ENCODE peak calls at places on chromosomes 13 and 19, in ten cellular contexts. One of them, this sample, is unnamed.

GRCh38 chr13:83880275-83881027 is 1.8 kb downstream of the SLITRK1 start:
- DNase-seq in Panc1: no peak
- DNase-seq in transverse colon: no peak
- DNase-seq in uterus: no peak
- DNase-seq in IMR-90: no peak
- DNase-seq in sigmoid colon: no peak
- DNase-seq in fibroblast of lung: no peak
- DNase-seq in left ventricle myocardium inferior: no peak
- DNase-seq in body of pancreas: peak; percentile 24
- DNase-seq in heart right ventricle: no peak
- DNase-seq in this sample: no peak

GRCh38 chr13:25652764-25653163 is 281.0 kb downstream of the ATP8A2 start:
- DNase-seq in Panc1: no peak
- DNase-seq in transverse colon: no peak
- DNase-seq in uterus: no peak
- DNase-seq in IMR-90: no peak
- DNase-seq in sigmoid colon: no peak
- DNase-seq in fibroblast of lung: no peak
- DNase-seq in left ventricle myocardium inferior: no peak
- DNase-seq in body of pancreas: no peak
- DNase-seq in heart right ventricle: no peak
- DNase-seq in this sample: no peak

GRCh38 chr13:107348931-107349330 is 781.0 kb upstream of the ARGLU1 start:
- DNase-seq in Panc1: no peak
- DNase-seq in transverse colon: no peak
- DNase-seq in uterus: no peak
- DNase-seq in IMR-90: peak; percentile 70
- DNase-seq in sigmoid colon: no peak
- DNase-seq in fibroblast of lung: peak; percentile 23
- DNase-seq in left ventricle myocardium inferior: no peak
- DNase-seq in body of pancreas: no peak
- DNase-seq in heart right ventricle: no peak
- DNase-seq in this sample: no peak

GRCh38 chr19:4057913-4058695 is 8.6 kb downstream of the ZBTB7A start:
- DNase-seq in Panc1: no peak
- DNase-seq in transverse colon: peak; percentile 87
- DNase-seq in uterus: peak; percentile 92
- DNase-seq in IMR-90: peak; percentile 85
- DNase-seq in sigmoid colon: peak; percentile 97
- DNase-seq in fibroblast of lung: peak; percentile 85
- DNase-seq in left ventricle myocardium inferior: peak; percentile 84
- DNase-seq in body of pancreas: peak; percentile 65
- DNase-seq in heart right ventricle: peak; percentile 87
- DNase-seq in this sample: peak; percentile 94

GRCh38 chr13:101649490-101650126 is 197.1 kb downstream of the ITGBL1 start:
- DNase-seq in Panc1: no peak
- DNase-seq in transverse colon: no peak
- DNase-seq in uterus: no peak
- DNase-seq in IMR-90: peak; percentile 74
- DNase-seq in sigmoid colon: no peak
- DNase-seq in fibroblast of lung: peak; percentile 81
- DNase-seq in left ventricle myocardium inferior: no peak
- DNase-seq in body of pancreas: no peak
- DNase-seq in heart right ventricle: no peak
- DNase-seq in this sample: no peak

GRCh38 chr13:111367340-111367739 is 46.9 kb downstream of the TEX29 start:
- DNase-seq in Panc1: no peak
- DNase-seq in transverse colon: no peak
- DNase-seq in uterus: no peak
- DNase-seq in IMR-90: no peak
- DNase-seq in sigmoid colon: no peak
- DNase-seq in fibroblast of lung: no peak
- DNase-seq in left ventricle myocardium inferior: no peak
- DNase-seq in body of pancreas: no peak
- DNase-seq in heart right ventricle: no peak
- DNase-seq in this sample: no peak

GRCh38 chr19:6765738-6766356 is 1.4 kb downstream of the SH2D3A start:
- DNase-seq in Panc1: no peak
- DNase-seq in transverse colon: peak; percentile 95
- DNase-seq in uterus: no peak
- DNase-seq in IMR-90: no peak
- DNase-seq in sigmoid colon: no peak
- DNase-seq in fibroblast of lung: no peak
- DNase-seq in left ventricle myocardium inferior: no peak
- DNase-seq in body of pancreas: peak; percentile 99
- DNase-seq in heart right ventricle: no peak
- DNase-seq in this sample: no peak

GRCh38 chr13:48302920-48303330 is 626 bp upstream of the RB1 start:
- DNase-seq in Panc1: no peak
- DNase-seq in transverse colon: no peak
- DNase-seq in uterus: no peak
- DNase-seq in IMR-90: peak; percentile 37
- DNase-seq in sigmoid colon: no peak
- DNase-seq in fibroblast of lung: no peak
- DNase-seq in left ventricle myocardium inferior: no peak
- DNase-seq in body of pancreas: peak; percentile 7
- DNase-seq in heart right ventricle: no peak
- DNase-seq in this sample: no peak

GRCh38 chr19:57708641-57709354 is at the start of gene ZNF154:
- DNase-seq in Panc1: no peak
- DNase-seq in transverse colon: peak; percentile 48
- DNase-seq in uterus: no peak
- DNase-seq in IMR-90: peak; percentile 67
- DNase-seq in sigmoid colon: peak; percentile 76
- DNase-seq in fibroblast of lung: peak; percentile 79
- DNase-seq in left ventricle myocardium inferior: peak; percentile 21
- DNase-seq in body of pancreas: peak; percentile 39
- DNase-seq in heart right ventricle: peak; percentile 63
- DNase-seq in this sample: peak; percentile 70

GRCh38 chr19:54351474-54351873 is 12.5 kb upstream of the LILRA4 start:
- DNase-seq in Panc1: no peak
- DNase-seq in transverse colon: no peak
- DNase-seq in uterus: no peak
- DNase-seq in IMR-90: no peak
- DNase-seq in sigmoid colon: no peak
- DNase-seq in fibroblast of lung: no peak
- DNase-seq in left ventricle myocardium inferior: no peak
- DNase-seq in body of pancreas: no peak
- DNase-seq in heart right ventricle: no peak
- DNase-seq in this sample: no peak

GRCh38 chr19:3398114-3398899 is 31.9 kb downstream of the NFIC start:
- DNase-seq in Panc1: no peak
- DNase-seq in transverse colon: peak; percentile 67
- DNase-seq in uterus: peak; percentile 82
- DNase-seq in IMR-90: peak; percentile 41
- DNase-seq in sigmoid colon: peak; percentile 97
- DNase-seq in fibroblast of lung: peak; percentile 40
- DNase-seq in left ventricle myocardium inferior: peak; percentile 84
- DNase-seq in body of pancreas: peak; percentile 90
- DNase-seq in heart right ventricle: peak; percentile 82
- DNase-seq in this sample: peak; percentile 72

GRCh38 chr13:32969516-32969941 is 46.7 kb upstream of the KL start:
- DNase-seq in Panc1: no peak
- DNase-seq in transverse colon: no peak
- DNase-seq in uterus: no peak
- DNase-seq in IMR-90: peak; percentile 55
- DNase-seq in sigmoid colon: no peak
- DNase-seq in fibroblast of lung: peak; percentile 45
- DNase-seq in left ventricle myocardium inferior: no peak
- DNase-seq in body of pancreas: no peak
- DNase-seq in heart right ventricle: peak; percentile 29
- DNase-seq in this sample: peak; percentile 18

DNA sequence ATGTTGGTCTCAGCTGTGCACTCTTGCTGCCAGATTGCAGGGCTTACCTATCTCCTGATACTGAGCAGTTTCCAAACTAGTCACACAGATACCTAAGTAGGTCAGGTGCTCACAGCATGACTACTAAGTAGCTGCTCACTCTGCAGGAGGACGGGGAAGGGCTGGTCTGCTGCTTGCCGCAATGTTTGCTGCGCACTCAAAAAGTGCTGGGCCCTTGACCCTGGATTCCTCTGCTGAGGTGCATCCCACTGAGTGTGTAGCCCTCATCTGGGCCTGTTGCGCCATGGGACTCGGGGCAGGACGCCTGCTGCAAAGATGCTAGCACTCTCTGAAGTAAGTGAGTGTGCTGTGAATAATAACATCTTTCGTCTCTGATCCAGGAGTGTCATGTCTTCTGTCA is 59.2 kb upstream of the MEDAG start:
- DNase-seq in Panc1: no peak
- DNase-seq in transverse colon: no peak
- DNase-seq in uterus: no peak
- DNase-seq in IMR-90: no peak
- DNase-seq in sigmoid colon: no peak
- DNase-seq in fibroblast of lung: no peak
- DNase-seq in left ventricle myocardium inferior: no peak
- DNase-seq in body of pancreas: no peak
- DNase-seq in heart right ventricle: no peak
- DNase-seq in this sample: no peak
- H3K4me1 ChIP-seq in Panc1: peaks cover 18% of the 10 kb centered on the region
- H3K4me1 ChIP-seq in transverse colon: no peaks in the 10 kb centered on the region
- H3K4me1 ChIP-seq in uterus: no peaks in the 10 kb centered on the region
- H3K4me1 ChIP-seq in IMR-90: peaks cover 20% of the 10 kb centered on the region
- H3K4me1 ChIP-seq in sigmoid colon: no peaks in the 10 kb centered on the region
- H3K4me1 ChIP-seq in fibroblast of lung: peaks cover 6% of the 10 kb centered on the region
- H3K4me1 ChIP-seq in left ventricle myocardium inferior: no peaks in the 10 kb centered on the region
- H3K4me1 ChIP-seq in body of pancreas: no peaks in the 10 kb centered on the region
- H3K4me1 ChIP-seq in heart right ventricle: no peaks in the 10 kb centered on the region
- H3K4me1 ChIP-seq in this sample: peaks cover 2% of the 10 kb centered on the region

DNA sequence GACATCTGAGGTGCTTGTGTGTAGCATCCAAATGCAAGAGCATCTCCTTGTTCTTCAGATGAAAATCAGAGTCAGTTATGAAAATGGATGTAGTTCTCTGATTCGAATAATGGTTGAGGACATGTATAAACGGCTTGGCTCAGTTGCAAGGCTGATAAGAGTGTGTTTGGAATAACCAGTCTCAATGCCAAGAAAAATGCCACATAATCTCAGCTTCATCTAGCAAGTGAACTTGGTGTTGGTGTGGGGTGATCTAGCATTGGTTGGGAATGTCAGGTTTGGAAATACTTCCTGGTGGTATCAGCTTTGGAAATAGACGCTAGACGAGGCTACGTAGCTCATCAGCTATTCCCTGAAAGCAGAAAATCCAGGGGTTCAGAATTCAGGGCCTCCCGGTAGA is 362.0 kb downstream of the FGF9 start:
- DNase-seq in Panc1: no peak
- DNase-seq in transverse colon: no peak
- DNase-seq in uterus: no peak
- DNase-seq in IMR-90: no peak
- DNase-seq in sigmoid colon: no peak
- DNase-seq in fibroblast of lung: no peak
- DNase-seq in left ventricle myocardium inferior: no peak
- DNase-seq in body of pancreas: peak; percentile 30
- DNase-seq in heart right ventricle: no peak
- DNase-seq in this sample: no peak
- H3K4me1 ChIP-seq in Panc1: no peaks in the 10 kb centered on the region
- H3K4me1 ChIP-seq in transverse colon: no peaks in the 10 kb centered on the region
- H3K4me1 ChIP-seq in uterus: no peaks in the 10 kb centered on the region
- H3K4me1 ChIP-seq in IMR-90: no peaks in the 10 kb centered on the region
- H3K4me1 ChIP-seq in sigmoid colon: peaks cover 10% of the 10 kb centered on the region
- H3K4me1 ChIP-seq in fibroblast of lung: no peaks in the 10 kb centered on the region
- H3K4me1 ChIP-seq in left ventricle myocardium inferior: no peaks in the 10 kb centered on the region
- H3K4me1 ChIP-seq in body of pancreas: peaks cover 19% of the 10 kb centered on the region
- H3K4me1 ChIP-seq in heart right ventricle: no peaks in the 10 kb centered on the region
- H3K4me1 ChIP-seq in this sample: no peaks in the 10 kb centered on the region

DNA sequence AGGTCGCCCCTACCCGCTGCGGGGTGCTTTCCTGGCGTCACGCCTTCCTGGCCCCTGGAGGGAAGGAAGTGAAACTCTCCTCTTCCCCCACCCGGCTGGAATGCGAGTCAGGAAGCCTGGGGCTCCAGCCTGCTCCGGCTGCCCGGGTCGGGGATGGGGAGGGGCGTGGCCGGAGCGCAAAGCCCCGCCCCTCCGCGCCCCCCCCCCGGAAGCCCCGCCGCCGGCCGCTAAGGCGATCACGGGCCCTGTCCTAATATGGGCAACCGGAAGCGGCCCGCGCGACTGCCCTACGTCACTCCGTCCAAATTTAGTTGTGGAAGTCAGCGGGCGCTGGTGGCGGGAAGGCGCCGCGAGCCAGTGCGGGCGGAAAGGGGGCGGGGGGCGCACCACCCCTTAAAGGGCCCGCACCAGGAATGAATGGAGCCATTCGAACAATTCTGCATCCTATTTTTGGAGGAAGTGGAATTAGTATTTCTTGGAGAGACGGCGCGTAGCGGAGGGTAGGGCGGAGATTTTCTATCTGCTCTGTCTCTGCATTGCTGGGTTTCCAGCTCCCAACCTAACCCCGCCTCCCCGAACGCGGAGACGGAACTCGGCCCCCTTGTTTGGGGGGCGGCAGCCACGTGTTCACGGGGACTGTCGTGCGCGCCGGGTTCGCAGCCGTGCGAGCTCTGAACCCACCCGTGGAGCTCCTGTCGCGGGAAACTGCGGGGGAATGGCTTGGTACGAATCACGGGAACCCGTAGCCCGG is 1.6 kb downstream of the IER2 start:
- DNase-seq in Panc1: no peak
- DNase-seq in transverse colon: peak; percentile 98
- DNase-seq in uterus: peak; percentile 98
- DNase-seq in IMR-90: peak; percentile 96
- DNase-seq in sigmoid colon: peak; percentile 99
- DNase-seq in fibroblast of lung: peak; percentile 94
- DNase-seq in left ventricle myocardium inferior: peak; percentile 98
- DNase-seq in body of pancreas: peak; percentile 99
- DNase-seq in heart right ventricle: peak; percentile 98
- DNase-seq in this sample: peak; percentile 99
- H3K4me1 ChIP-seq in Panc1: peaks cover 5% of the 10 kb centered on the region
- H3K4me1 ChIP-seq in transverse colon: peaks cover 41% of the 10 kb centered on the region
- H3K4me1 ChIP-seq in uterus: no peaks in the 10 kb centered on the region
- H3K4me1 ChIP-seq in IMR-90: peaks cover 17% of the 10 kb centered on the region
- H3K4me1 ChIP-seq in sigmoid colon: peaks cover 34% of the 10 kb centered on the region
- H3K4me1 ChIP-seq in fibroblast of lung: peaks cover 17% of the 10 kb centered on the region
- H3K4me1 ChIP-seq in left ventricle myocardium inferior: peaks cover 75% of the 10 kb centered on the region
- H3K4me1 ChIP-seq in body of pancreas: peaks cover 37% of the 10 kb centered on the region
- H3K4me1 ChIP-seq in heart right ventricle: peaks cover 28% of the 10 kb centered on the region
- H3K4me1 ChIP-seq in this sample: peaks cover 4% of the 10 kb centered on the region

DNA sequence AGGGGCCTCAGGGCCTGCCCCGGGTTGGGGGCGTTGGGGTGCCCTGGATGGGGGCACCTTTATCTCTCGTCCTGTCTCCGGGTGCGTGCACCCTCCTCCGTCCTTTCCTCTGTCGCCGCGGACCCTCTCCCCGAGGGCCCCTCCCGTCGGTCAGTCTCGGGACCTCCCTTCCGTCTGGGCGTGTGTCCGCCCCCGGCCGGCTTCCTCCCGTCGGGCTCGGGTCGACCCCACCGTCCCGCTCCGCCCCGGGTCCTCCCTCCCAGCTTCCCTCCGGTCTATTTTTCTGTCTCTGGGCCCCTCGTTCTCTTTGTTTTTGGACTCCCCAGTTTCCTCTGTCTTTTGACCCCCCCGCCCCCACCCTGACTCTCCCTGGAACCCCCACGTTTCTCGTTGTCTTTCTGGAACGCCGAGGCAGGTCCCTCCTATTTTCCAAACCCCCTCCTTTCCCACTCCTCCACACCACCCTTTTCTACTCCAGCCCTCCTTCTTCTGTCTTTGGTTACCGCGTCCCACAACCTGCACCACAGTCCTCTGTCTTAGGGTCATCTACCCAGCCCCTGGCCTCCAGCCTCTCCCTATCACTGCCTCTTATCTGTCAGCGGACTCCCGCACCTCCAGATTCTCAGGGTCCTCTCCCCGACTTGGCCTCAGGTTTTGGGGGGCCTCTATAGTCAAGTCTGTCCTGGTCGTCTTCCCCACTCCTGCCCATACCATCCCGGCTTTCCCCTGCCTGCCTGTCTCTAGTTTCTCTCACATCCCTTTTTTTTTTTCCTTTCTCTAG is 757 bp downstream of the EGLN2 start:
- DNase-seq in Panc1: no peak
- DNase-seq in transverse colon: no peak
- DNase-seq in uterus: no peak
- DNase-seq in IMR-90: no peak
- DNase-seq in sigmoid colon: peak; percentile 83
- DNase-seq in fibroblast of lung: no peak
- DNase-seq in left ventricle myocardium inferior: peak; percentile 70
- DNase-seq in body of pancreas: no peak
- DNase-seq in heart right ventricle: peak; percentile 80
- DNase-seq in this sample: peak; percentile 78
- H3K4me1 ChIP-seq in Panc1: peaks cover 38% of the 10 kb centered on the region
- H3K4me1 ChIP-seq in transverse colon: peaks cover 57% of the 10 kb centered on the region
- H3K4me1 ChIP-seq in uterus: peaks cover 5% of the 10 kb centered on the region
- H3K4me1 ChIP-seq in IMR-90: peaks cover 33% of the 10 kb centered on the region
- H3K4me1 ChIP-seq in sigmoid colon: peaks cover 58% of the 10 kb centered on the region
- H3K4me1 ChIP-seq in fibroblast of lung: peaks cover 39% of the 10 kb centered on the region
- H3K4me1 ChIP-seq in left ventricle myocardium inferior: peaks cover 63% of the 10 kb centered on the region
- H3K4me1 ChIP-seq in body of pancreas: peaks cover 57% of the 10 kb centered on the region
- H3K4me1 ChIP-seq in heart right ventricle: peaks cover 53% of the 10 kb centered on the region
- H3K4me1 ChIP-seq in this sample: peaks cover 40% of the 10 kb centered on the region